ENCODE peak calls at places on chromosomes 6 and 20, in four cellular contexts. Q is WTC11, T is SK-N-SH, Y is K562. L is an unnamed sample.

GRCh38 chr6:149032599-149033405 is 284.7 kb upstream of the TAB2 start:
- DNase-seq in Q (no peak), T (peak; percentile 26), Y (no peak), L (no peak)

GRCh38 chr20:44282148-44282547 is 28.9 kb downstream of the FITM2 start:
- DNase-seq in Q (no peak), T (no peak), Y (no peak), L (no peak)

GRCh38 chr20:45359069-45359405 is 3.9 kb upstream of the SYS1 start:
- DNase-seq in Q (no peak), T (no peak), Y (no peak), L (no peak)

GRCh38 chr6:87182321-87182720 is 27.0 kb downstream of the ZNF292 start:
- DNase-seq in Q (no peak), T (no peak), Y (no peak), L (no peak)

GRCh38 chr6:158286413-158286812 is 25.9 kb upstream of the TULP4 start:
- DNase-seq in Q (no peak), T (no peak), Y (no peak), L (no peak)

GRCh38 chr6:20432692-20433091 is 31.0 kb downstream of the E2F3 start:
- DNase-seq in Q (no peak), T (no peak), Y (no peak), L (no peak)

GRCh38 chr6:15608406-15608805 is 54.4 kb downstream of the DTNBP1 start:
- DNase-seq in Q (no peak), T (no peak), Y (no peak), L (no peak)

GRCh38 chr6:11393713-11394627 is 143.6 kb upstream of the TMEM170B start:
- DNase-seq in Q (no peak), T (no peak), Y (no peak), L (no peak)

GRCh38 chr20:31835977-31836852 is 9.2 kb downstream of the FOXS1 start:
- DNase-seq in Q (no peak), T (peak; percentile 57), Y (peak; percentile 88), L (no peak)

GRCh38 chr6:111873178-111874029 is at the start of gene FYN:
- DNase-seq in Q (peak; percentile 99), T (peak; percentile 99), Y (peak; percentile 99), L (peak; percentile 99)

GRCh38 chr6:56938634-56939294 is 16.1 kb upstream of the BEND6 start:
- DNase-seq in Q (no peak), T (no peak), Y (no peak), L (no peak)

GRCh38 chr6:159959976-159960384 is 8.9 kb upstream of the IGF2R start:
- DNase-seq in Q (no peak), T (no peak), Y (no peak), L (peak; percentile 1)

GRCh38 chr6:124962617-124963415 is 579 bp downstream of the RNF217 start:
- DNase-seq in Q (peak; percentile 66), T (peak; percentile 26), Y (peak; percentile 43), L (peak; percentile 74)

GRCh38 chr6:89145461-89145961 is 344 bp upstream of the PM20D2 start:
- DNase-seq in Q (no peak), T (peak; percentile 46), Y (no peak), L (no peak)

GRCh38 chr20:63750807-63751470 is 11.4 kb downstream of the SLC2A4RG start:
- DNase-seq in Q (no peak), T (peak; percentile 40), Y (peak; percentile 55), L (no peak)

GRCh38 chr20:43961541-43962471 is 47.2 kb downstream of the TOX2 start:
- DNase-seq in Q (peak; percentile 20), T (peak; percentile 81), Y (no peak), L (no peak)

GRCh38 chr6:87993331-87993730 is 54.3 kb upstream of the SPACA1 start:
- DNase-seq in Q (no peak), T (no peak), Y (no peak), L (no peak)

GRCh38 chr20:9360427-9360826 is 154.0 kb upstream of the LAMP5 start:
- DNase-seq in Q (no peak), T (no peak), Y (no peak), L (no peak)

GRCh38 chr6:37024665-37025337 is 19.3 kb downstream of the FGD2 start:
- DNase-seq in Q (no peak), T (no peak), Y (no peak), L (no peak)

GRCh38 chr6:150979826-150980225 is 114.3 kb downstream of the MTHFD1L start:
- DNase-seq in Q (no peak), T (no peak), Y (no peak), L (no peak)

GRCh38 chr20:53940883-53941546 is 129.4 kb downstream of the BCAS1 start:
- DNase-seq in Q (no peak), T (no peak), Y (no peak), L (peak; percentile 28)

GRCh38 chr6:20402181-20403079 is 751 bp downstream of the E2F3 start:
- DNase-seq in Q (peak; percentile 32), T (peak; percentile 66), Y (peak; percentile 73), L (peak; percentile 63)

GRCh38 chr6:167825759-167826229 is 917 bp upstream of the AFDN start:
- DNase-seq in Q (peak; percentile 87), T (peak; percentile 78), Y (peak; percentile 86), L (peak; percentile 41)

GRCh38 chr6:36755435-36756348 is 58.1 kb downstream of the RAB44 start:
- DNase-seq in Q (no peak), T (no peak), Y (no peak), L (no peak)

GRCh38 chr6:122799916-122800701 is 11.1 kb downstream of the SMPDL3A start:
- DNase-seq in Q (no peak), T (no peak), Y (no peak), L (no peak)

GRCh38 chr6:46687619-46688097 is at the start of gene TDRD6:
- DNase-seq in Q (no peak), T (peak; percentile 12), Y (peak; percentile 11), L (no peak)

GRCh38 chr6:15911753-15912504 is 217.0 kb upstream of the MYLIP start:
- DNase-seq in Q (no peak), T (no peak), Y (no peak), L (no peak)

GRCh38 chr20:34566978-34567884 is 8.7 kb downstream of the MAP1LC3A start:
- DNase-seq in Q (no peak), T (no peak), Y (no peak), L (no peak)

GRCh38 chr20:34567885-34568865 is 9.7 kb downstream of the MAP1LC3A start:
- DNase-seq in Q (no peak), T (no peak), Y (no peak), L (no peak)

GRCh38 chr20:34562643-34563042 is 4.1 kb downstream of the MAP1LC3A start:
- DNase-seq in Q (peak; percentile 53), T (peak; percentile 78), Y (no peak), L (no peak)

GRCh38 chr20:34561661-34562060 is 3.1 kb downstream of the MAP1LC3A start:
- DNase-seq in Q (no peak), T (no peak), Y (no peak), L (no peak)

DNA sequence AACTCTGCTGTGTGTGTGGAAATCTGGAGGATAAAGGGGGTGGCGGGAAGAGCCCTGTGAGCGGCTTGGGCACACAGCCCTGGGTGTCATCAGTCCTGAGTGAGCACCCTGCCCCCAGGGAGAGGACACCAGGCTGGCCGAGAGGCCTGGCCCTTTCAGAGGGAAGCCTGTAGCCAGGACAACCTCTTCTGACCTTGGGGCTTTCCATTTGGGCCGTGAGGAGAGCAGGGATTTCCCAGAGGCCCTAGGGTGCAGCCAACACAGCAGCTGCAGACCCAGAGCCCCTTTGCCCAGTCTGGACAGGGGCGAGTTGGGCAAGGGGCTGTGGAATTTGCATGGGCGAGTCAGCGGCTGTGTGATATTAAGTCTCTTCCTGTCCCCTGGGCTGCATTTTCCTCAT is 6.3 kb downstream of the MAP1LC3A start:
- DNase-seq in Q (no peak), T (no peak), Y (no peak), L (no peak)
- TF ChIP-seq TEAD4 in Q (no peak), T (no peak), Y (no peak), L (no peak)

DNA sequence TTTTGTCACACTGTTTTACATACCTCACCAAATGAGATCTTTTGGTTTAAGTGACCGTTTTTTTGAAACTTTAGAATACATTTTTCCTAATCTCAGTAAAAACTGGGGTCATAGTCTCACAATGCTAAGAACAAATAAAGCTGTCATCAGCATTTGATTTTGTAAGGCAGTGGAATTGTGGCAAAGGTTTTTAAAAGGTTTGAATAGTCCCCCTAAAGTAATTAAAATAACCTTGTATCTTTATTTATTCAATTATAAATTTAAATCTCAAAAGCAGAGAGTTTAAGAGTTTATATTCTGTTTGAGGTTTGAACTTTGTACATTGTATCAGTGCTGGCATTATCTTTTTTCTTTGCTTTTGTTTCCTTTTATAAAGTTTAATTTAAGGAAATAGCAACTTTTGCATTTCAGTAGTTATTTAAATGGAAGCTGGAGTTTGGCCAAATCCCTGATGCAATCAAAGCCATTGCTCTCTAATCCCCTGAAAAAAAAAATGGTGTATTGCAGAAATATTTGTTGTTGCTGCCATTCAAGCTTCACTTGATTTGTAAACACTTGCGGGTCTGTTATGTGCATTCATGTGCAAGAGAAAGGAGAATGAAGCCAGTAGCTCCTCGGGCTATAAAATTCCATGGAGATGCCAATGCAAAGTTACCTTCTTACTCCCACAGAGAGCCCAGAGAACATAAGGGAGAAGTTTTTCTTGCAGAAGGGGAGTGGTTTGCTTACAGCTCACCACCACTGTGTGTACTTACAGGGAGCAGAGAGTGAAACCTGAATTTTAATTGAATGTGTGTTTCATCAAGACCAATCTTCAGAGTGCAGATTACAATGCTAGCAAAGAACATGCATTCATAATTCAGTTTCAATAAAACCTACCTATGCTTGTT is 391.8 kb downstream of the ARHGAP18 start:
- DNase-seq in Q (no peak), T (no peak), Y (no peak), L (peak; percentile 77)
- TF ChIP-seq TEAD4 in Q (peak; percentile 58), T (no peak), Y (no peak), L (peak; percentile 91)

GRCh38 chr6:43268782-43269272 is 25.5 kb downstream of the TTBK1 start:
- DNase-seq in Q (no peak), T (no peak), Y (no peak), L (no peak)

GRCh38 chr6:43265564-43265963 is 22.3 kb downstream of the TTBK1 start:
- DNase-seq in Q (no peak), T (no peak), Y (no peak), L (no peak)

GRCh38 chr6:43267619-43268347 is 24.5 kb downstream of the TTBK1 start:
- DNase-seq in Q (no peak), T (no peak), Y (peak; percentile 81), L (no peak)

GRCh38 chr6:43269273-43270007 is 26.2 kb downstream of the TTBK1 start:
- DNase-seq in Q (peak; percentile 50), T (no peak), Y (peak; percentile 70), L (no peak)

DNA sequence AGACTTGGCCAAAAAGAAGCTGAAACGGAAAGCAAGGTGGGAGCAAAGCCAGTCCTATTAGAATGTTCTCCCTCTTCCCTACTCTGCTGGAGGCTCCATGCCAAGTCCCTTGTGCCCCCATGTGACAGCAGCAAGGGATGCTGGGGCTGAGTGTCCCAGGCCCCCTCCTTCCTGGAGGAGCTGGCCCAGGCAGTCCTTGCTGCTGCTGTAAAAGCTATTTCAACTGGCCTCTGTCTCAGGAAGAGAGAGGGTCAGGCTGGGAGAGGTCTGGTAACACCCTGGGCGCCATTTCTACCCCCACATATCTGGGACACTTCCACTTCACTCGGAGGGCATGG is 25.0 kb downstream of the TTBK1 start:
- DNase-seq in Q (no peak), T (no peak), Y (no peak), L (no peak)
- TF ChIP-seq TEAD4 in Q (no peak), T (no peak), Y (no peak), L (no peak)

GRCh38 chr6:43668151-43669028 is 19.2 kb downstream of the MRPS18A start:
- DNase-seq in Q (peak; percentile 70), T (peak; percentile 76), Y (peak; percentile 74), L (peak; percentile 60)

GRCh38 chr6:43666181-43666920 is 21.2 kb downstream of the MRPS18A start:
- DNase-seq in Q (no peak), T (peak; percentile 19), Y (no peak), L (no peak)

GRCh38 chr6:43669050-43669921 is 18.3 kb downstream of the MRPS18A start:
- DNase-seq in Q (no peak), T (peak; percentile 46), Y (no peak), L (no peak)

GRCh38 chr6:43667245-43668150 is 20.1 kb downstream of the MRPS18A start:
- DNase-seq in Q (peak; percentile 88), T (peak; percentile 88), Y (peak; percentile 84), L (peak; percentile 68)

GRCh38 chr6:43665376-43665775 is 20.5 kb downstream of the RSPH9 start:
- DNase-seq in Q (no peak), T (no peak), Y (no peak), L (no peak)
- TF ChIP-seq TEAD4 in Q (no peak), T (no peak), Y (no peak), L (no peak)

L was measured in H1.